ENCODE peak calls at places on chromosomes 12 and 14, in six cellular contexts. K is HCT116, Q is fibroblast of lung, F is PC-3, G is MM.1S, H is K562. D is an unnamed sample. For H3K4me1 and H3K79me2, the result is how much of the 10 kb centered on the place peaks cover.

GRCh38 chr12:119989619-119990381 is 764 bp downstream of the BICDL1 start:
- DNase-seq in Q (peak), K (no peak), F (peak), H (peak), G (peak), D (peak)

GRCh38 chr14:100239200-100239839 is 376 bp downstream of the YY1 start:
- DNase-seq in F (no peak), K (no peak), Q (no peak), H (no peak), G (no peak), D (peak)

GRCh38 chr12:69056743-69057515 is 124.0 kb upstream of the CPM start:
- DNase-seq in F (no peak), H (no peak), K (no peak), G (no peak), Q (peak), D (no peak)

GRCh38 chr12:1332327-1332726 is 262.1 kb downstream of the FBXL14 start:
- DNase-seq in G (no peak), F (peak), K (peak), H (no peak), Q (no peak), D (no peak)

GRCh38 chr14:47438650-47439140 is 236.7 kb downstream of the MDGA2 start:
- DNase-seq in K (no peak), G (no peak), H (no peak), Q (peak), F (peak), D (no peak)

GRCh38 chr12:121620328-121620891 is 5.9 kb upstream of the ORAI1 start:
- DNase-seq in F (no peak), K (no peak), Q (no peak), H (peak), G (no peak), D (no peak)

GRCh38 chr12:12207746-12208145 is 59.1 kb downstream of the LRP6 start:
- DNase-seq in K (no peak), H (no peak), G (no peak), F (no peak), Q (peak), D (no peak)

GRCh38 chr12:69898236-69898635 is 73.2 kb downstream of the MYRFL start:
- DNase-seq in Q (peak), G (no peak), F (no peak), H (no peak), K (no peak), D (no peak)

GRCh38 chr14:32472512-32473472 is 143.7 kb downstream of the AKAP6 start:
- DNase-seq in K (no peak), F (peak), G (no peak), H (no peak), Q (peak), D (no peak)

GRCh38 chr12:41701943-41702601 is 442.6 kb downstream of the GXYLT1 start:
- DNase-seq in Q (no peak), F (no peak), G (no peak), H (no peak), K (no peak), D (no peak)

GRCh38 chr14:55807992-55808391 is 228.0 kb downstream of the KTN1 start:
- DNase-seq in F (no peak), H (no peak), Q (no peak), G (no peak), K (no peak), D (no peak)

GRCh38 chr12:57726151-57726883 is 12.2 kb downstream of the AGAP2 start:
- DNase-seq in K (peak), F (peak), H (no peak), Q (peak), G (peak), D (no peak)

GRCh38 chr12:115507951-115508722 is 769.4 kb downstream of the MED13L start:
- DNase-seq in F (no peak), G (no peak), Q (no peak), H (no peak), K (no peak), D (no peak)

GRCh38 chr12:68240079-68240478 is 13.3 kb downstream of the IL22 start:
- DNase-seq in H (peak), Q (peak), F (peak), G (no peak), K (no peak), D (no peak)

GRCh38 chr12:52519826-52520662 is at the start of gene KRT5:
- DNase-seq in F (no peak), Q (no peak), H (no peak), K (no peak), G (no peak), D (no peak)

GRCh38 chr12:29505078-29505477 is 7.6 kb upstream of the OVCH1 start:
- DNase-seq in G (peak), F (no peak), H (no peak), K (no peak), Q (no peak), D (no peak)

GRCh38 chr14:102610968-102611811 is 18.7 kb downstream of the RCOR1 start:
- DNase-seq in F (no peak), K (no peak), G (no peak), H (no peak), Q (peak), D (no peak)

GRCh38 chr12:63940295-63940997 is 95.9 kb downstream of the SRGAP1 start:
- DNase-seq in F (no peak), H (no peak), G (no peak), Q (peak), K (no peak), D (no peak)

GRCh38 chr14:106831322-106831720 is 1304.9 kb downstream of the TMEM121 start:
- DNase-seq in K (no peak), Q (no peak), G (peak), H (no peak), F (no peak), D (peak)

GRCh38 chr12:57602544-57602943 is 2.1 kb upstream of the DTX3 start:
- DNase-seq in K (no peak), H (no peak), Q (no peak), G (no peak), F (no peak), D (no peak)

GRCh38 chr12:1527789-1528188 is 66.6 kb downstream of the FBXL14 start:
- DNase-seq in Q (peak), H (no peak), G (no peak), F (peak), K (no peak), D (no peak)

GRCh38 chr12:99916555-99916954 is 68.2 kb downstream of the ANKS1B start:
- DNase-seq in F (peak), K (no peak), Q (peak), H (no peak), G (no peak), D (no peak)

GRCh38 chr12:88057994-88058718 is 29.0 kb upstream of the C12orf50 start:
- DNase-seq in Q (no peak), G (no peak), F (no peak), H (no peak), K (no peak), D (no peak)

GRCh38 chr14:73307261-73307660 is 70.0 kb downstream of the PAPLN start:
- DNase-seq in G (no peak), K (no peak), Q (no peak), H (no peak), F (no peak), D (no peak)
- H3K4me1 ChIP-seq in G (under half), K (under half), Q (under half), H (under half), F (under half), D (under half)

DNA sequence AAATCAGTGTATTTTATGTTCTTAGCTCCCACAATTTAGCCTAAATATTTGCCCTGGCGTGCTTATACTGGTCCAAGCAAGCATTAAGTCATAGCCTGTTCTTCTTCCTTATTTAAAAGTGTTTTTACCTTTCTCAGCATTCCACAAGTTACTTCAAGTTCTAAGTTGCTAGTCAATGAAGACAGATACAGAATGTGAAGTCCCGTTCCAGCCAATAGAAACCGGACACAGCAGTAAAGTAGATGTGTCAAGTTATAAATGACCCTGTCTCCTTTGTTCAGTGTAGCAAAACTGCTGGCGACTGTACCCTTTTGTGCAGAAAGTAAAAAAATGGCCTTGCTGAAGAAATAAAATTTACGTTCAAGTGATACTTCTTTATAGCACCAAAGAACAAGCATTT is 3.9 kb downstream of the SNAPC1 start:
- DNase-seq in K (no peak), Q (peak), H (no peak), F (peak), G (no peak), D (no peak)
- H3K79me2 ChIP-seq in K (under half), Q (under half), H (under half), F (half or more), G (under half), D (under half)

GRCh38 chr12:50103767-50104321 is at the start of gene GPD1:
- DNase-seq in K (peak), H (peak), Q (peak), F (peak), G (no peak), D (peak)
- TF ChIP-seq CTCF in K (no peak), H (no peak), Q (no peak), F (no peak), G (no peak), D (no peak)

GRCh38 chr12:78931466-78931990 is 67.0 kb downstream of the SYT1 start:
- DNase-seq in H (no peak), K (no peak), Q (no peak), F (no peak), G (no peak), D (no peak)

GRCh38 chr12:78929075-78929418 is 64.5 kb downstream of the SYT1 start:
- DNase-seq in Q (peak), F (no peak), G (no peak), H (no peak), K (peak), D (no peak)

GRCh38 chr12:78933014-78933413 is 68.4 kb downstream of the SYT1 start:
- DNase-seq in F (no peak), Q (peak), H (no peak), K (no peak), G (no peak), D (no peak)

GRCh38 chr12:78928200-78929074 is 63.9 kb downstream of the SYT1 start:
- DNase-seq in Q (peak), H (no peak), K (peak), F (peak), G (no peak), D (no peak)
- H3K4me1 ChIP-seq in Q (under half), H (under half), K (under half), F (under half), G (under half), D (under half)

GRCh38 chr12:124497039-124497438 is 70.4 kb downstream of the NCOR2 start:
- DNase-seq in K (no peak), Q (peak), G (no peak), H (no peak), F (no peak), D (no peak)

GRCh38 chr12:124494751-124495129 is 72.7 kb downstream of the NCOR2 start:
- DNase-seq in H (no peak), Q (no peak), K (no peak), F (no peak), G (no peak), D (no peak)

GRCh38 chr12:124493809-124494750 is 73.3 kb downstream of the NCOR2 start:
- DNase-seq in Q (no peak), H (no peak), G (no peak), K (no peak), F (no peak), D (no peak)

GRCh38 chr12:124496584-124496983 is 70.8 kb downstream of the NCOR2 start:
- DNase-seq in H (peak), G (no peak), Q (no peak), F (peak), K (no peak), D (no peak)

DNA sequence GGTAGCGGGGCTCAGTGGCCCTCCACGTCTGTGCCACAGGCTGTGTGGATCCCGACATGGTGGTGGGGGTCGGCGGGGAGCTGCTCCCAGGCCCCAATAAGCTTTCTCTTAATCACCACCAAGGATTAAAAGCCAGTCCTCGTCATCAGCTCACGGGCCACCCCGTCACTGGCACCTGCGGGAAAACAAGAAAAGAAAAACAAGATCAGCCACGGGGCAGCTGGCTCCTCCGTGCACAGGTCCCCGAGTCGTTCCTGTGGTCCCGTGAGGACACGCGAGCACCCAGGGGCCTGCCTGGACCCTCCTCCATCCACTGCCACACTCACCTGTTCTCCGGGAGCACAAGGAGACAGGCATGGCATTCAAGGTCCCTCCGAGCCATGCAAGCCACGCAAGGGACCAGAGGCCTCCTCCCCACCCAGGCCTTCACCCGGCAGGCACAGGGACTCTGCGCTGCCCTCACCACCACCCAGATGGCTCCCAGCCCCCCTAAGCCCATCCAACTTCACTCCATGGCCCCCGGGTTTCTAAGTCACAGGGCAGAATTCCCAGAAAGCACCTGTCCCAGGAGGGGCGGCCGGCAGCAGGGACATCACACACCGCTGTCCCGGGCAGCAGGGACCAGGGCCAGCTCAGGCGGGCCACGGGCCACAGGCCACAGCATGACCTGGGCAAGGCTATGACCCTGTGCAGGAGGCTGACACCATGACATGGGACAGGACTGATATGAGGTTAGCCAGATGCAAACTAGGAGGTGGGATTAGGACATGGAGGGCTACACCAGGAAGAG is 72.0 kb downstream of the NCOR2 start:
- DNase-seq in K (no peak), H (no peak), Q (no peak), G (no peak), F (no peak), D (no peak)
- H3K79me2 ChIP-seq in K (under half), H (half or more), Q (under half), G (half or more), F (under half), D (half or more)

DNA sequence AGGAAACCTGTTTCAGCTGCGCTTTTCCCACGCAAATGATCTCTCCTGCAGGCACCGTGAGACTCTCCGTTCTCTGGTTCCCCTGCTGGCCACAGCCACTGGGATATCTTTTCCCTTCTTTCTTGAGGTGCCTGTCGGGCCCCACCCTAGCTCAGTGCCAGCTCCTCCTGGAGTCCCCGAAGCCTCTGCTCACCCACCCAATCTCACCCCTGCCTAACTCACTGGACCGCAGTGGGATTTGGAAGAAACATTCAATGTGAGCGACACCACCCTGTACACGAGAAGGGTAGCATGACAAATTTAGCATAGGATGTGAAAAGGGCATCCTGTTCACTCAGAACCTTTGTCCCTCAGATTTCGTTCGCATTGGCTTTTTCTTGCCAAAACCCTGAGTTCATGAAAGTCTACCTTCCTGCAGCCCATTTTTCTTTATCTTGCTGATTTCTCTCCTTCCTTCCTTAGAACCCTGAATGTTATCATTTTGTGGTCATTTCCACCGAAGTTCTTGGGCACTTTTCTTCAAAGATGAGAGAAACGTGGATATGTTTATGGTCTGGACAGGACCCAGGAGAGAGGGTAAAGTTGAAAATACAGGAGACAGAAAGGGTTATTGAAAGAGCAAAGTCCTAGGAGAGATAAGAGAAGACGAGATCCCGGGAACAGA is 63.6 kb upstream of the ELK3 start:
- DNase-seq in G (no peak), F (no peak), K (no peak), Q (no peak), H (no peak), D (no peak)
- TF ChIP-seq CTCF in G (no peak), F (no peak), K (no peak), Q (no peak), H (no peak), D (no peak)

GRCh38 chr12:48678561-48679185 is 3.4 kb downstream of the KANSL2 start:
- DNase-seq in F (no peak), G (no peak), K (no peak), Q (no peak), H (no peak), D (no peak)

GRCh38 chr12:48680861-48681260 is 1.2 kb downstream of the KANSL2 start:
- DNase-seq in H (no peak), G (no peak), K (no peak), Q (no peak), F (no peak), D (no peak)

GRCh38 chr12:48681416-48681737 is 661 bp downstream of the KANSL2 start:
- DNase-seq in F (peak), H (no peak), G (peak), Q (peak), K (no peak), D (no peak)

GRCh38 chr12:48681738-48682532 is at the start of gene KANSL2:
- DNase-seq in H (peak), F (peak), K (peak), Q (peak), G (peak), D (peak)

GRCh38 chr12:48677782-48678181 is 4.3 kb downstream of the KANSL2 start:
- DNase-seq in G (no peak), H (no peak), Q (no peak), K (no peak), F (no peak), D (no peak)
- H3K4me1 ChIP-seq in G (under half), H (under half), Q (under half), K (under half), F (under half), D (half or more)

GRCh38 chr14:61730756-61731373 is 31.4 kb upstream of the SNAPC1 start:
- DNase-seq in K (no peak), H (no peak), F (peak), G (no peak), Q (no peak), D (no peak)
- H3K79me2 ChIP-seq in K (half or more), H (under half), F (half or more), G (under half), Q (half or more), D (under half)